ENCODE peak calls at places on chromosomes 6 and 20, in four cellular contexts. D is IMR-90, R is Peyer's patch, I is Panc1. Q is an unnamed sample.

GRCh38 chr20:36407196-36407733 is 101.1 kb downstream of the DLGAP4 start:
- DNase-seq in D (peak; percentile 24), R (no peak), I (no peak), Q (no peak)

GRCh38 chr20:17647391-17648305 is 34.4 kb downstream of the RRBP1 start:
- DNase-seq in D (no peak), R (no peak), I (no peak), Q (peak; percentile 51)

GRCh38 chr20:50810842-50811241 is 16.0 kb downstream of the BCAS4 start:
- DNase-seq in D (no peak), R (no peak), I (no peak), Q (no peak)

GRCh38 chr6:7747433-7747832 is 21.5 kb downstream of the BMP6 start:
- DNase-seq in D (no peak), R (no peak), I (no peak), Q (no peak)

GRCh38 chr6:64012351-64013060 is 376.9 kb downstream of the PHF3 start:
- DNase-seq in D (peak; percentile 78), R (peak; percentile 54), I (peak; percentile 55), Q (no peak)

GRCh38 chr20:7742479-7742878 is 197.8 kb downstream of the HAO1 start:
- DNase-seq in D (peak; percentile 64), R (no peak), I (no peak), Q (no peak)

GRCh38 chr6:135568366-135568765 is 70.8 kb upstream of the AHI1 start:
- DNase-seq in D (peak; percentile 95), R (no peak), I (no peak), Q (no peak)

GRCh38 chr20:51631011-51631950 is 88.8 kb upstream of the NFATC2 start:
- DNase-seq in D (peak; percentile 99), R (peak; percentile 75), I (peak; percentile 85), Q (no peak)

GRCh38 chr6:10373642-10374359 is 41.1 kb downstream of the TFAP2A start:
- DNase-seq in D (peak; percentile 9), R (no peak), I (peak; percentile 56), Q (no peak)

GRCh38 chr6:105430685-105431084 is 27.8 kb upstream of the PREP start:
- DNase-seq in D (no peak), R (no peak), I (no peak), Q (no peak)

GRCh38 chr6:157019115-157019628 is 242.0 kb downstream of the ARID1B start:
- DNase-seq in D (peak; percentile 55), R (no peak), I (no peak), Q (no peak)

GRCh38 chr6:63644668-63645326 is 9.2 kb downstream of the PHF3 start:
- DNase-seq in D (no peak), R (no peak), I (no peak), Q (no peak)

GRCh38 chr6:132404736-132405135 is 3.5 kb upstream of the MOXD1 start:
- DNase-seq in D (peak; percentile 45), R (no peak), I (no peak), Q (no peak)

GRCh38 chr6:139230421-139230840 is 61.4 kb downstream of the TXLNB start:
- DNase-seq in D (peak; percentile 46), R (no peak), I (no peak), Q (no peak)

GRCh38 chr6:145373826-145374225 is 361.5 kb downstream of the EPM2A start:
- DNase-seq in D (no peak), R (no peak), I (no peak), Q (no peak)

GRCh38 chr6:14819001-14819400 is 426.9 kb upstream of the JARID2 start:
- DNase-seq in D (no peak), R (peak; percentile 63), I (no peak), Q (no peak)

GRCh38 chr6:29005183-29005885 is at the start of gene ZNF311:
- DNase-seq in D (peak; percentile 43), R (peak; percentile 68), I (no peak), Q (peak; percentile 77)

GRCh38 chr6:141483561-141484061 is 649.1 kb upstream of the GJE1 start:
- DNase-seq in D (peak; percentile 96), R (peak; percentile 77), I (peak; percentile 65), Q (no peak)

GRCh38 chr6:112372213-112372806 is 25.2 kb downstream of the RFPL4B start:
- DNase-seq in D (peak; percentile 46), R (no peak), I (peak; percentile 15), Q (no peak)

GRCh38 chr20:4195499-4195898 is 180.1 kb upstream of the RNF24 start:
- DNase-seq in D (peak; percentile 18), R (no peak), I (no peak), Q (peak; percentile 44)

GRCh38 chr6:155502393-155502792 is 46.8 kb upstream of the NOX3 start:
- DNase-seq in D (no peak), R (no peak), I (no peak), Q (no peak)

GRCh38 chr6:33768644-33769120 is 20.2 kb downstream of the LEMD2 start:
- DNase-seq in D (peak; percentile 77), R (peak; percentile 91), I (no peak), Q (peak; percentile 88)
- H3K27ac ChIP-seq in D (peak overlapping the region; percentile 31), R (no peak overlapping the region), I (no peak overlapping the region), Q (peak overlapping the region; percentile 38)

GRCh38 chr6:12296255-12296573 is 6.1 kb downstream of the EDN1 start:
- DNase-seq in D (peak; percentile 83), R (peak; percentile 75), I (no peak), Q (no peak)
- H3K4me3 ChIP-seq in D (no peak overlapping the region), R (no peak overlapping the region), I (peak overlapping the region; percentile 3), Q (no peak overlapping the region)

GRCh38 chr6:234706-235372 is 57.4 kb upstream of the DUSP22 start:
- DNase-seq in D (no peak), R (no peak), I (no peak), Q (no peak)
- TF ChIP-seq CTCF in D (no peak), R (no peak), I (no peak), Q (no peak)

GRCh38 chr20:16115891-16116577 is 457.2 kb downstream of the KIF16B start:
- DNase-seq in D (no peak), R (no peak), I (no peak), Q (no peak)
- H3K27ac ChIP-seq in D (no peak overlapping the region), R (no peak overlapping the region), I (no peak overlapping the region), Q (no peak overlapping the region)

GRCh38 chr20:23082846-23083552 is 3.1 kb downstream of the CD93 start:
- DNase-seq in D (no peak), R (no peak), I (no peak), Q (peak; percentile 89)
- H3K4me3 ChIP-seq in D (no peak overlapping the region), R (no peak overlapping the region), I (no peak overlapping the region), Q (peak overlapping the region; percentile 50)

Q was measured in upper lobe of right lung.